ENCODE peak calls at places on chromosomes 7 and 10, in five cellular contexts. R is stimulated activated naive B cell treated with anti-CD40 and anti-IgM and Interleukin-4, amounts not matched to agents 10 μg/mL and 1 μg/mL and 100 μg/mL, for 72 hours; I is MM.1S; Q is uterus; K is nucleus accumbens. J is an unnamed sample.

GRCh38 chr10:88975377-88975720 is 15.2 kb upstream of the FAS start:
- DNase-seq in R (no peak), I (no peak), Q (no peak), K (no peak), J (no peak)

GRCh38 chr10:77898323-77899079 is 28.1 kb downstream of the DLG5 start:
- DNase-seq in R (no peak), I (no peak), Q (no peak), K (no peak), J (no peak)

GRCh38 chr10:30974773-30975386 is 56.8 kb downstream of the ZNF438 start:
- DNase-seq in R (no peak), I (no peak), Q (no peak), K (no peak), J (no peak)

GRCh38 chr10:94351089-94351488 is 11.7 kb downstream of the NOC3L start:
- DNase-seq in R (no peak), I (no peak), Q (no peak), K (no peak), J (no peak)

GRCh38 chr10:829241-829640 is 102.3 kb downstream of the LARP4B start:
- DNase-seq in R (no peak), I (no peak), Q (no peak), K (no peak), J (no peak)

GRCh38 chr10:129767751-129768150 is 196.3 kb downstream of the EBF3 start:
- DNase-seq in R (no peak), I (no peak), Q (peak; percentile 7), K (no peak), J (no peak)

GRCh38 chr7:4861673-4862072 is at the start of gene PAPOLB:
- DNase-seq in R (peak; percentile 32), I (no peak), Q (no peak), K (no peak), J (no peak)

GRCh38 chr7:31107106-31108090 is 55.3 kb downstream of the ADCYAP1R1 start:
- DNase-seq in R (no peak), I (no peak), Q (no peak), K (no peak), J (no peak)

GRCh38 chr10:51077507-51077906 is 3.2 kb downstream of the PRKG1 start:
- DNase-seq in R (no peak), I (no peak), Q (no peak), K (no peak), J (no peak)

GRCh38 chr10:90769946-90770841 is 87.6 kb downstream of the HTR7 start:
- DNase-seq in R (no peak), I (no peak), Q (no peak), K (no peak), J (no peak)

GRCh38 chr7:27178366-27178765 is 4.2 kb upstream of the HOXA10 start:
- DNase-seq in R (no peak), I (no peak), Q (peak; percentile 45), K (no peak), J (no peak)

GRCh38 chr10:59553127-59553649 is 156.5 kb downstream of the SLC16A9 start:
- DNase-seq in R (no peak), I (no peak), Q (no peak), K (no peak), J (no peak)

GRCh38 chr10:110421512-110422138 is 76.1 kb upstream of the DUSP5 start:
- DNase-seq in R (no peak), I (no peak), Q (no peak), K (no peak), J (no peak)

J was measured in heart left ventricle.